ENCODE peak calls at places on chromosomes 12 and 14, in five cellular contexts. One of them, this sample, is unnamed.

GRCh38 chr12:14262771-14263511 is 102.5 kb upstream of the ATF7IP start:
- DNase-seq in upper lobe of right lung: no peak
- DNase-seq in fibroblast of lung: no peak
- DNase-seq in tibial nerve: no peak
- DNase-seq in cardiac muscle cell: no peak
- DNase-seq in this sample: no peak

GRCh38 chr14:100725587-100726387 is 905 bp upstream of the DLK1 start:
- DNase-seq in cardiac muscle cell: no peak
- DNase-seq in upper lobe of right lung: no peak
- DNase-seq in tibial nerve: no peak
- DNase-seq in fibroblast of lung: no peak
- DNase-seq in this sample: no peak

GRCh38 chr12:92432724-92433281 is 270.0 kb upstream of the PLEKHG7 start:
- DNase-seq in tibial nerve: no peak
- DNase-seq in upper lobe of right lung: no peak
- DNase-seq in cardiac muscle cell: no peak
- DNase-seq in fibroblast of lung: no peak
- DNase-seq in this sample: no peak

GRCh38 chr14:71636076-71636475 is 296.2 kb upstream of the RGS6 start:
- DNase-seq in tibial nerve: no peak
- DNase-seq in cardiac muscle cell: no peak
- DNase-seq in fibroblast of lung: no peak
- DNase-seq in upper lobe of right lung: no peak
- DNase-seq in this sample: no peak

GRCh38 chr14:90439874-90440442 is 43.1 kb downstream of the CALM1 start:
- DNase-seq in tibial nerve: no peak
- DNase-seq in upper lobe of right lung: no peak
- DNase-seq in fibroblast of lung: no peak
- DNase-seq in cardiac muscle cell: peak
- DNase-seq in this sample: no peak

GRCh38 chr14:104795781-104796681 is 483 bp upstream of the AKT1 start:
- DNase-seq in tibial nerve: peak
- DNase-seq in cardiac muscle cell: peak
- DNase-seq in upper lobe of right lung: peak
- DNase-seq in fibroblast of lung: peak
- DNase-seq in this sample: no peak

GRCh38 chr12:65596514-65597010 is 227.7 kb upstream of the HMGA2 start:
- DNase-seq in upper lobe of right lung: no peak
- DNase-seq in cardiac muscle cell: no peak
- DNase-seq in tibial nerve: no peak
- DNase-seq in fibroblast of lung: no peak
- DNase-seq in this sample: no peak

GRCh38 chr12:104334581-104334980 is 31.0 kb downstream of the EID3 start:
- DNase-seq in tibial nerve: no peak
- DNase-seq in upper lobe of right lung: no peak
- DNase-seq in cardiac muscle cell: no peak
- DNase-seq in fibroblast of lung: no peak
- DNase-seq in this sample: no peak

GRCh38 chr12:6627598-6627997 is 8.2 kb downstream of the LPAR5 start:
- DNase-seq in upper lobe of right lung: no peak
- DNase-seq in cardiac muscle cell: no peak
- DNase-seq in fibroblast of lung: no peak
- DNase-seq in tibial nerve: no peak
- DNase-seq in this sample: no peak

GRCh38 chr12:132196038-132196872 is 52.0 kb downstream of the NOC4L start:
- DNase-seq in cardiac muscle cell: no peak
- DNase-seq in fibroblast of lung: no peak
- DNase-seq in upper lobe of right lung: no peak
- DNase-seq in tibial nerve: no peak
- DNase-seq in this sample: no peak

GRCh38 chr12:100827901-100828520 is 33.4 kb downstream of the ANO4 start:
- DNase-seq in cardiac muscle cell: peak
- DNase-seq in upper lobe of right lung: no peak
- DNase-seq in fibroblast of lung: peak
- DNase-seq in tibial nerve: no peak
- DNase-seq in this sample: no peak

GRCh38 chr12:126055521-126055920 is 990.3 kb downstream of the AACS start:
- DNase-seq in tibial nerve: no peak
- DNase-seq in upper lobe of right lung: no peak
- DNase-seq in fibroblast of lung: peak
- DNase-seq in cardiac muscle cell: no peak
- DNase-seq in this sample: no peak

GRCh38 chr14:96584199-96584906 is 82.2 kb downstream of the PAPOLA start:
- DNase-seq in cardiac muscle cell: peak
- DNase-seq in upper lobe of right lung: peak
- DNase-seq in tibial nerve: no peak
- DNase-seq in fibroblast of lung: peak
- DNase-seq in this sample: peak

GRCh38 chr14:89992273-89992672 is 36.5 kb downstream of the TDP1 start:
- DNase-seq in upper lobe of right lung: no peak
- DNase-seq in fibroblast of lung: no peak
- DNase-seq in tibial nerve: no peak
- DNase-seq in cardiac muscle cell: no peak
- DNase-seq in this sample: no peak

GRCh38 chr14:64696355-64696844 is 7.8 kb upstream of the PLEKHG3 start:
- DNase-seq in upper lobe of right lung: no peak
- DNase-seq in cardiac muscle cell: no peak
- DNase-seq in tibial nerve: no peak
- DNase-seq in fibroblast of lung: no peak
- DNase-seq in this sample: no peak

GRCh38 chr14:39873793-39874192 is 441.6 kb upstream of the FBXO33 start:
- DNase-seq in upper lobe of right lung: no peak
- DNase-seq in fibroblast of lung: no peak
- DNase-seq in tibial nerve: no peak
- DNase-seq in cardiac muscle cell: no peak
- DNase-seq in this sample: no peak

GRCh38 chr14:49641697-49642129 is 6.7 kb upstream of the DNAAF2 start:
- DNase-seq in upper lobe of right lung: no peak
- DNase-seq in cardiac muscle cell: no peak
- DNase-seq in fibroblast of lung: peak
- DNase-seq in tibial nerve: no peak
- DNase-seq in this sample: no peak

GRCh38 chr14:69087061-69087461 is 65.9 kb downstream of the DCAF5 start:
- DNase-seq in cardiac muscle cell: no peak
- DNase-seq in tibial nerve: no peak
- DNase-seq in fibroblast of lung: peak
- DNase-seq in upper lobe of right lung: no peak
- DNase-seq in this sample: no peak

GRCh38 chr12:27493260-27493935 is 30.6 kb upstream of the PPFIBP1 start:
- DNase-seq in upper lobe of right lung: no peak
- DNase-seq in tibial nerve: no peak
- DNase-seq in fibroblast of lung: no peak
- DNase-seq in cardiac muscle cell: no peak
- DNase-seq in this sample: no peak

GRCh38 chr14:95255487-95255886 is 64.2 kb downstream of the CLMN start:
- DNase-seq in fibroblast of lung: peak
- DNase-seq in tibial nerve: peak
- DNase-seq in cardiac muscle cell: peak
- DNase-seq in upper lobe of right lung: peak
- DNase-seq in this sample: no peak

GRCh38 chr14:96080571-96080970 is 41.4 kb downstream of the C14orf132 start:
- DNase-seq in cardiac muscle cell: no peak
- DNase-seq in fibroblast of lung: no peak
- DNase-seq in upper lobe of right lung: no peak
- DNase-seq in tibial nerve: no peak
- DNase-seq in this sample: no peak

GRCh38 chr12:56469007-56469930 is 891 bp downstream of the SPRYD4 start:
- DNase-seq in tibial nerve: no peak
- DNase-seq in cardiac muscle cell: no peak
- DNase-seq in fibroblast of lung: no peak
- DNase-seq in upper lobe of right lung: no peak
- DNase-seq in this sample: no peak

GRCh38 chr14:94193776-94194175 is 19.7 kb downstream of the PPP4R4 start:
- DNase-seq in cardiac muscle cell: no peak
- DNase-seq in fibroblast of lung: no peak
- DNase-seq in upper lobe of right lung: no peak
- DNase-seq in tibial nerve: no peak
- DNase-seq in this sample: no peak

GRCh38 chr14:67695394-67695949 is at the start of gene RDH11:
- DNase-seq in cardiac muscle cell: peak
- DNase-seq in tibial nerve: peak
- DNase-seq in fibroblast of lung: peak
- DNase-seq in upper lobe of right lung: peak
- DNase-seq in this sample: peak

GRCh38 chr12:85156569-85156968 is 120.4 kb downstream of the LRRIQ1 start:
- DNase-seq in upper lobe of right lung: no peak
- DNase-seq in tibial nerve: no peak
- DNase-seq in cardiac muscle cell: no peak
- DNase-seq in fibroblast of lung: no peak
- DNase-seq in this sample: no peak

DNA sequence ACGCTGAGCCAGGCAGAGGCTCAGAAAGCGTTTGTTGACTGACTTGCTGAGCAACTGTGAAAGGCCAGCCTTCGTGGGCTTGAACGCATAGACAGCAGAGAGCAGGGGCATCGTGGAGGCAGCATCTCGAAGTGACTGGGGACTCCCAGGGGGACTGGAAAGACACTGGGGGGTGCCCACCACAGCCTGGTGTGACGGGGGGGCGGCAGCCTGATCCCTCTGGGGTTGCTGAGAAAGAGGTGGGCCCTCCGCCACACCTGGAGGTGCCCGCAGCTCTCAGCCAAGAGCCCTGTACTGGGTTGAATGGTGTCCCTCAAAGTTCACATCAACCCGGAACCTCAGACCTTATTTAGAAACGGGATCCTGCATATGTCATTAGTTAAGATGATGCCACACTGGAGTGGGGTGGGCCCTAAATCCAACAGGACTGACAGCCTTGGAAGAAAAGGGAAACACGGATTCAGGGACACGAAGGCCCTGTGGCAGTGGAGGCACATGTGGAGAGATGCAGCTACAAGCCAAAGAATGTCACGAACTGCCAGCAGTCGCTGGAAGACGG is 84.6 kb downstream of the RFLNA start:
- DNase-seq in upper lobe of right lung: no peak
- DNase-seq in fibroblast of lung: no peak
- DNase-seq in tibial nerve: no peak
- DNase-seq in cardiac muscle cell: no peak
- DNase-seq in this sample: no peak
- H3K27ac ChIP-seq in upper lobe of right lung: peak
- H3K27ac ChIP-seq in fibroblast of lung: peak
- H3K27ac ChIP-seq in tibial nerve: peak
- H3K27ac ChIP-seq in cardiac muscle cell: no peak
- H3K27ac ChIP-seq in this sample: peak

GRCh38 chr12:122668268-122668667 is 34.9 kb downstream of the HCAR2 start:
- DNase-seq in fibroblast of lung: no peak
- DNase-seq in cardiac muscle cell: no peak
- DNase-seq in upper lobe of right lung: no peak
- DNase-seq in tibial nerve: no peak
- DNase-seq in this sample: no peak

GRCh38 chr12:122665759-122666158 is 37.4 kb downstream of the HCAR2 start:
- DNase-seq in fibroblast of lung: no peak
- DNase-seq in cardiac muscle cell: no peak
- DNase-seq in upper lobe of right lung: no peak
- DNase-seq in tibial nerve: no peak
- DNase-seq in this sample: no peak

GRCh38 chr12:122672515-122672914 is 30.6 kb downstream of the HCAR2 start:
- DNase-seq in tibial nerve: no peak
- DNase-seq in upper lobe of right lung: no peak
- DNase-seq in fibroblast of lung: no peak
- DNase-seq in cardiac muscle cell: no peak
- DNase-seq in this sample: no peak

GRCh38 chr12:122665349-122665748 is 37.8 kb downstream of the HCAR2 start:
- DNase-seq in tibial nerve: no peak
- DNase-seq in cardiac muscle cell: no peak
- DNase-seq in upper lobe of right lung: no peak
- DNase-seq in fibroblast of lung: no peak
- DNase-seq in this sample: no peak

DNA sequence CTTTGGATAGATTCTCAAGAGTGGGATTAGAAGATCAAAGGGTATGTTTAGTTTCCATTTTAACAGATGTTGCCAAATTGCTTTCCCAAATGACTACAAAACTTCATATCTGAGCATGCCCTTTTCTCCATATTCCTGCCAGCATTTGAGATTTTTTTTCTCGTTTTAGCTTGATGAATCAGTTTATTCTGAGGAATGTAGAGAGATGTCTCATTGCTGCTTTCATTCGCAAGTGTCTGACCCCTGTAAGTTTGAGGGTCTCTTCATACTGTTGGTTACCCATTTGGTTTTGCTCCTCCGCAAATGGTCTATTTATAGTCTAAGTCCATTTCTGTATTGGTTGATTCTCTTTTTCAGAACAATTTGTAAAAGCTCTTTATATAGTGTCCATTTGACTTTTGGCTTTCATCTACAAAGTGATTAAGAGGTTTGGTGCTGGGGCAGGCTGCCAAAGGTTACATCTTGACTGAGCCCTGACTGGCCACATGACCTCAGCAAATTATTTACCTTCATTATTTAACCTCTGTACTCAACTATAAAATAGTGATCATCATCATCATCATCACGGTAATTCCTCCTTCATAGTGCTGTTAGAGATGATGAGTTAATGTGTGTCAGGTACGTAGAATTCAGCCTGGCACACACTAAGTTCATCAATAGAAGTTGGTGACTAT is 33.6 kb downstream of the HCAR2 start:
- DNase-seq in cardiac muscle cell: no peak
- DNase-seq in tibial nerve: no peak
- DNase-seq in upper lobe of right lung: no peak
- DNase-seq in fibroblast of lung: peak
- DNase-seq in this sample: no peak
- H3K4me3 ChIP-seq in cardiac muscle cell: no peak
- H3K4me3 ChIP-seq in tibial nerve: no peak
- H3K4me3 ChIP-seq in upper lobe of right lung: no peak
- H3K4me3 ChIP-seq in fibroblast of lung: no peak
- H3K4me3 ChIP-seq in this sample: no peak

GRCh38 chr12:80456513-80456912 is 12.5 kb downstream of the PTPRQ start:
- DNase-seq in fibroblast of lung: no peak
- DNase-seq in tibial nerve: no peak
- DNase-seq in upper lobe of right lung: no peak
- DNase-seq in cardiac muscle cell: no peak
- DNase-seq in this sample: no peak
- TF ChIP-seq CTCF in fibroblast of lung: no peak
- TF ChIP-seq CTCF in tibial nerve: no peak
- TF ChIP-seq CTCF in upper lobe of right lung: no peak
- TF ChIP-seq CTCF in cardiac muscle cell: no peak
- TF ChIP-seq CTCF in this sample: no peak

GRCh38 chr12:124741211-124741610 is 122.5 kb downstream of the SCARB1 start:
- DNase-seq in upper lobe of right lung: no peak
- DNase-seq in tibial nerve: no peak
- DNase-seq in fibroblast of lung: no peak
- DNase-seq in cardiac muscle cell: no peak
- DNase-seq in this sample: no peak
- H3K27ac ChIP-seq in upper lobe of right lung: peak
- H3K27ac ChIP-seq in tibial nerve: peak
- H3K27ac ChIP-seq in fibroblast of lung: no peak
- H3K27ac ChIP-seq in cardiac muscle cell: no peak
- H3K27ac ChIP-seq in this sample: peak

GRCh38 chr14:102537981-102538597 is 28.5 kb upstream of the ANKRD9 start:
- DNase-seq in fibroblast of lung: no peak
- DNase-seq in upper lobe of right lung: no peak
- DNase-seq in tibial nerve: no peak
- DNase-seq in cardiac muscle cell: no peak
- DNase-seq in this sample: no peak
- H3K4me3 ChIP-seq in fibroblast of lung: no peak
- H3K4me3 ChIP-seq in upper lobe of right lung: no peak
- H3K4me3 ChIP-seq in tibial nerve: no peak
- H3K4me3 ChIP-seq in cardiac muscle cell: no peak
- H3K4me3 ChIP-seq in this sample: no peak

GRCh38 chr14:54355698-54356097 is 41.1 kb upstream of the CDKN3 start:
- DNase-seq in cardiac muscle cell: no peak
- DNase-seq in tibial nerve: no peak
- DNase-seq in upper lobe of right lung: no peak
- DNase-seq in fibroblast of lung: no peak
- DNase-seq in this sample: no peak
- TF ChIP-seq CTCF in cardiac muscle cell: no peak
- TF ChIP-seq CTCF in tibial nerve: no peak
- TF ChIP-seq CTCF in upper lobe of right lung: no peak
- TF ChIP-seq CTCF in fibroblast of lung: no peak
- TF ChIP-seq CTCF in this sample: no peak

GRCh38 chr12:33480366-33480765 is 40.7 kb upstream of the SYT10 start:
- DNase-seq in fibroblast of lung: no peak
- DNase-seq in cardiac muscle cell: no peak
- DNase-seq in upper lobe of right lung: no peak
- DNase-seq in tibial nerve: no peak
- DNase-seq in this sample: no peak
- H3K27ac ChIP-seq in fibroblast of lung: no peak
- H3K27ac ChIP-seq in cardiac muscle cell: no peak
- H3K27ac ChIP-seq in upper lobe of right lung: no peak
- H3K27ac ChIP-seq in tibial nerve: no peak
- H3K27ac ChIP-seq in this sample: no peak

This sample was measured in esophagus muscularis mucosa.